ENCODE peak calls at places on chromosomes 6 and 20, in four cellular contexts. F, B, O and K are unnamed samples.

GRCh38 chr20:53321596-53321995 is 272.0 kb downstream of the ZNF217 start:
- DNase-seq in O (peak; percentile 11), F (no peak), B (no peak), K (no peak)

GRCh38 chr6:30447237-30447636 is 42.1 kb upstream of the HLA-E start:
- DNase-seq in O (no peak), B (no peak), F (no peak), K (no peak)

GRCh38 chr6:152981989-152982767 is 663 bp downstream of the FBXO5 start:
- DNase-seq in B (no peak), F (peak; percentile 48), O (peak; percentile 47), K (peak; percentile 40)

GRCh38 chr6:25333471-25333870 is 54.3 kb downstream of the CARMIL1 start:
- DNase-seq in O (no peak), F (no peak), B (no peak), K (no peak)

GRCh38 chr6:162443101-162443500 is 284.5 kb downstream of the PRKN start:
- DNase-seq in O (no peak), B (no peak), F (no peak), K (no peak)

GRCh38 chr6:31768717-31769257 is 6.3 kb downstream of the SAPCD1 start:
- DNase-seq in F (no peak), O (no peak), B (no peak), K (no peak)

GRCh38 chr20:63252157-63252780 is 2.0 kb downstream of the NKAIN4 start:
- DNase-seq in O (no peak), F (no peak), B (no peak), K (no peak)

GRCh38 chr6:118206221-118206620 is 299.2 kb downstream of the SLC35F1 start:
- DNase-seq in F (no peak), B (no peak), O (no peak), K (no peak)

GRCh38 chr20:39624316-39624715 is 662.2 kb downstream of the DHX35 start:
- DNase-seq in F (no peak), B (no peak), O (no peak), K (no peak)

GRCh38 chr6:151389640-151390275 is 1.6 kb downstream of the ZBTB2 start:
- DNase-seq in O (peak; percentile 82), F (peak; percentile 39), B (peak; percentile 94), K (no peak)

GRCh38 chr6:13397359-13398080 is 69.2 kb upstream of the TBC1D7 start:
- DNase-seq in O (peak; percentile 61), F (no peak), B (no peak), K (peak; percentile 73)

GRCh38 chr20:25139061-25139705 is 56.3 kb upstream of the ENTPD6 start:
- DNase-seq in F (no peak), B (no peak), O (no peak), K (no peak)

GRCh38 chr6:148905901-148906300 is 159.1 kb downstream of the UST start:
- DNase-seq in F (no peak), O (no peak), B (no peak), K (no peak)

GRCh38 chr6:109834131-109834530 is 143.0 kb downstream of the FIG4 start:
- DNase-seq in O (no peak), F (no peak), B (no peak), K (no peak)

GRCh38 chr6:106098383-106099234 is 12.5 kb downstream of the PRDM1 start:
- DNase-seq in O (peak; percentile 38), F (peak; percentile 77), B (no peak), K (peak; percentile 36)

GRCh38 chr6:34022873-34023255 is 123.0 kb downstream of the GRM4 start:
- DNase-seq in B (no peak), O (no peak), F (no peak), K (no peak)

GRCh38 chr6:157096522-157096921 is 226.8 kb downstream of the TMEM242 start:
- DNase-seq in B (no peak), F (no peak), O (no peak), K (no peak)

GRCh38 chr20:45426621-45427020 is 10.7 kb downstream of the PIGT start:
- DNase-seq in O (peak; percentile 61), B (no peak), F (no peak), K (no peak)

GRCh38 chr6:45548657-45549515 is 171.2 kb upstream of the SUPT3H start:
- DNase-seq in O (no peak), B (no peak), F (peak; percentile 11), K (peak; percentile 45)

GRCh38 chr20:54165803-54166202 is 8.0 kb downstream of the CYP24A1 start:
- DNase-seq in B (no peak), O (no peak), F (no peak), K (no peak)

GRCh38 chr20:63626424-63627128 is at the start of gene GMEB2:
- DNase-seq in B (peak; percentile 94), F (peak; percentile 78), O (peak; percentile 84), K (peak; percentile 87)

GRCh38 chr20:38581013-38581412 is at the start of gene ADIG:
- DNase-seq in F (no peak), B (no peak), O (peak; percentile 20), K (no peak)

GRCh38 chr6:85747654-85748053 is 105.0 kb upstream of the SYNCRIP start:
- DNase-seq in O (no peak), B (no peak), F (no peak), K (no peak)

GRCh38 chr6:124226396-124226795 is 422.7 kb downstream of the NKAIN2 start:
- DNase-seq in O (no peak), F (no peak), B (no peak), K (no peak)

GRCh38 chr6:169109821-169110220 is 143.8 kb downstream of the THBS2 start:
- DNase-seq in B (no peak), F (no peak), O (no peak), K (no peak)

GRCh38 chr6:34524989-34525388 is 31.1 kb downstream of the SPDEF start:
- DNase-seq in B (no peak), F (no peak), O (no peak), K (no peak)

GRCh38 chr6:110628330-110628729 is 151.9 kb upstream of the SLC22A16 start:
- DNase-seq in B (no peak), F (no peak), O (no peak), K (no peak)

GRCh38 chr20:49908258-49908565 is 7.1 kb downstream of the SPATA2 start:
- DNase-seq in B (peak; percentile 85), F (no peak), O (no peak), K (no peak)

GRCh38 chr6:22149501-22150490 is 147.0 kb downstream of the PRL start:
- DNase-seq in B (no peak), O (no peak), F (no peak), K (no peak)